ENCODE peak calls at places on chromosomes 13 and 19, in six cellular contexts. S is astrocyte of the spinal cord; L is stomach; E is fibroblast of mammary gland; Q is AG09319; J is CD8-positive, alpha-beta T cell. G is an unnamed sample.
A peak's percentile ranks its signal among the peaks of the same experiment; 100 is the strongest.

GRCh38 chr13:72384879-72385278 is 342.6 kb downstream of the MZT1 start:
- DNase-seq in S (peak; percentile 4), L (no peak), E (peak; percentile 47), Q (peak; percentile 23), J (no peak), G (no peak)

GRCh38 chr13:106533940-106534843 is 1.3 kb downstream of the EFNB2 start:
- DNase-seq in S (peak; percentile 77), L (peak; percentile 53), E (peak; percentile 63), Q (no peak), J (peak; percentile 55), G (peak; percentile 24)

GRCh38 chr19:46976845-46977320 is 42.8 kb upstream of the NPAS1 start:
- DNase-seq in S (peak; percentile 57), L (peak; percentile 43), E (peak; percentile 67), Q (no peak), J (no peak), G (no peak)

GRCh38 chr13:23889598-23890224 is 511 bp upstream of the MIPEP start:
- DNase-seq in S (no peak), L (no peak), E (no peak), Q (no peak), J (no peak), G (no peak)

GRCh38 chr13:33277946-33278345 is 7.6 kb downstream of the STARD13 start:
- DNase-seq in S (no peak), L (no peak), E (peak; percentile 91), Q (no peak), J (no peak), G (no peak)

GRCh38 chr19:11422163-11423068 is 3.3 kb upstream of the RGL3 start:
- DNase-seq in S (no peak), L (peak; percentile 91), E (peak; percentile 39), Q (no peak), J (peak; percentile 73), G (peak; percentile 39)

GRCh38 chr19:1989513-1990229 is 25.8 kb downstream of the BTBD2 start:
- DNase-seq in S (no peak), L (no peak), E (no peak), Q (no peak), J (no peak), G (no peak)

GRCh38 chr13:25468330-25469178 is 96.8 kb downstream of the ATP8A2 start:
- DNase-seq in S (peak; percentile 10), L (no peak), E (no peak), Q (no peak), J (no peak), G (peak; percentile 37)

GRCh38 chr13:110944121-110944967 is 29.5 kb upstream of the ANKRD10 start:
- DNase-seq in S (peak; percentile 59), L (peak; percentile 32), E (peak; percentile 71), Q (no peak), J (no peak), G (peak; percentile 20)

GRCh38 chr13:36806102-36806501 is 12.9 kb upstream of the RFXAP start:
- DNase-seq in S (no peak), L (no peak), E (no peak), Q (no peak), J (no peak), G (no peak)

GRCh38 chr13:33281951-33282595 is 3.5 kb downstream of the STARD13 start:
- DNase-seq in S (peak; percentile 61), L (no peak), E (peak; percentile 91), Q (no peak), J (no peak), G (no peak)

GRCh38 chr13:102563267-102563666 is 33.5 kb upstream of the TPP2 start:
- DNase-seq in S (no peak), L (no peak), E (no peak), Q (no peak), J (no peak), G (no peak)

GRCh38 chr13:40980466-40980865 is 38.6 kb downstream of the ELF1 start:
- DNase-seq in S (no peak), L (no peak), E (no peak), Q (no peak), J (no peak), G (no peak)

GRCh38 chr19:18832331-18833140 is 777 bp downstream of the UPF1 start:
- DNase-seq in S (no peak), L (no peak), E (peak; percentile 27), Q (no peak), J (peak; percentile 56), G (peak; percentile 37)

GRCh38 chr13:109610517-109610916 is 175.9 kb downstream of the IRS2 start:
- DNase-seq in S (no peak), L (peak; percentile 48), E (peak; percentile 20), Q (no peak), J (peak; percentile 57), G (peak; percentile 7)

GRCh38 chr19:53394522-53394973 is 401 bp upstream of the ZNF765 start:
- DNase-seq in S (no peak), L (peak; percentile 31), E (peak; percentile 62), Q (peak; percentile 11), J (no peak), G (peak; percentile 49)

GRCh38 chr19:10687518-10688288 is 13.5 kb upstream of the QTRT1 start:
- DNase-seq in S (no peak), L (no peak), E (no peak), Q (no peak), J (no peak), G (no peak)

GRCh38 chr13:112531263-112531794 is 56.6 kb downstream of the TUBGCP3 start:
- DNase-seq in S (no peak), L (no peak), E (no peak), Q (no peak), J (no peak), G (no peak)

GRCh38 chr13:49859568-49859967 is 67.1 kb upstream of the KPNA3 start:
- DNase-seq in S (peak; percentile 84), L (no peak), E (peak; percentile 98), Q (peak; percentile 79), J (no peak), G (no peak)

GRCh38 chr13:41177616-41178015 is 16.8 kb downstream of the KBTBD7 start:
- DNase-seq in S (no peak), L (no peak), E (peak; percentile 18), Q (no peak), J (no peak), G (no peak)

DNA sequence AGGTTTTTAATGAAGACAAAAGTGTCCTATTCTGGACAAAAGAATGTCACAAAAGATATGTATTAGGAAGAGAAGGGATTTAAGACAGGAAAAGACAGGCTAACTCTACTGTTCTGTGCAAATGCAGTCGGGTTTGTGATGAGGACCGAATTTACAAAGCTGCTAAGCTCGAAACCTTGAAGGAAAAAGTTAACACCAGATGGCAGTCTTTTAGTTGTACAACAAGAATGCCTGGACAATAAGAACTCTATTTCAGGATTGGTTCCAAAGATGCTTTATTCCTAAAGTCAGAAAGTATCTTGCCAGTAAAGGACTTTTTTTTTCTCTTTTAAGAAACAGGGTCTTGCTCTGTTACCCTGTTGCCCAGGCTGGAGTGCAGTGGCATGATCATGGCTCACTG is 51.1 kb downstream of the HS6ST3 start:
- DNase-seq in S (peak; percentile 34), L (no peak), E (peak; percentile 48), Q (no peak), J (no peak), G (no peak)
- TF ChIP-seq CTCF in S (peak; percentile 34), L (no peak), E (peak; percentile 29), Q (no peak), J (no peak), G (no peak)

GRCh38 chr19:22527554-22527953 is 105.4 kb upstream of the ZNF98 start:
- DNase-seq in S (no peak), L (no peak), E (no peak), Q (no peak), J (no peak), G (no peak)

GRCh38 chr19:22530042-22530441 is 104.1 kb upstream of the ZNF492 start:
- DNase-seq in S (no peak), L (no peak), E (no peak), Q (no peak), J (no peak), G (no peak)

GRCh38 chr19:22528956-22529355 is 105.2 kb upstream of the ZNF492 start:
- DNase-seq in S (no peak), L (no peak), E (no peak), Q (no peak), J (no peak), G (no peak)

GRCh38 chr19:22533761-22534160 is 100.4 kb upstream of the ZNF492 start:
- DNase-seq in S (no peak), L (no peak), E (no peak), Q (no peak), J (no peak), G (no peak)

GRCh38 chr19:22532388-22533310 is 101.5 kb upstream of the ZNF492 start:
- DNase-seq in S (no peak), L (no peak), E (no peak), Q (no peak), J (no peak), G (no peak)
- TF ChIP-seq CTCF in S (no peak), L (no peak), E (no peak), Q (no peak), J (no peak), G (no peak)

GRCh38 chr13:21603531-21604448 is at the start of gene MICU2:
- DNase-seq in S (peak; percentile 95), L (peak; percentile 95), E (peak; percentile 92), Q (peak; percentile 83), J (peak; percentile 98), G (peak; percentile 89)
- TF ChIP-seq CTCF in S (peak; percentile 11), L (no peak), E (no peak), Q (no peak), J (no peak), G (no peak)

GRCh38 chr19:50931023-50931422 is 19.8 kb upstream of the KLK4 start:
- DNase-seq in S (no peak), L (no peak), E (no peak), Q (no peak), J (no peak), G (no peak)
- TF ChIP-seq CTCF in S (no peak), L (no peak), E (no peak), Q (no peak), J (no peak), G (no peak)

DNA sequence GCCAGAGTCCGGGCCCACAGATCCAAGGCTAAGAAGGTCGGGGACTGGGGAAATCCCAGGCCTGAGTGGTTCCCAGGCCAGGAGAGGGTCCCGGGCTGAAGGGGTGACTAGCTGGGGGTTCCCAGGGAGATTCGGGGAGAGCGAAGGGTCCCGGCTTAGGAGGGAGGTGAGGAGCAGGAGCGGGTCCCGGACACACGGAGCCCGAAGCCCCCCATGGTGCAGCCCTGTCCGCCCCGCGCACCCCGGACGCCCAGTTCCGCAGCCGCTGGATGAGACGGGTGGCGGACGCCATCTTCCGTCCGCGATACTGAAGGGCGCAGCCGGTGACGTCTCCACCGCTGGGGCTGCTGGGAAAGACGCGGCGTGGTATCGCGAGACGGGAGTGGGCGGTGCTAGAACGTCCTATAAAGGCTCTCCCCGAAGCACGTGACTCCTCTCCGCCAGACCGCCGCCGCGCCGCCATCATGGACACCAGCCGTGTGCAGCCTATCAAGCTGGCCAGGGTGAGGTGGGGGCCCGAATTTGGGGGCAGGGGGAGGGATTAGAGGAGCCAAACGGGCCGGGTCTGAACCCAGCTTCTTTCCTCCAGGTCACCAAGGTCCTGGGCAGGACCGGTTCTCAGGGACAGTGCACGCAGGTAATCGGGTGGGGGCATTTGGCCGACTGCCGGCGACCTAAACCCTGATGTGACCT is at the start of the genes NDUFA7 and RPS28:
- DNase-seq in S (peak; percentile 95), L (peak; percentile 99), E (peak; percentile 94), Q (peak; percentile 90), J (peak; percentile 99), G (peak; percentile 96)
- TF ChIP-seq CTCF in S (peak; percentile 24), L (no peak), E (peak; percentile 6), Q (peak; percentile 12), J (no peak), G (no peak)

G was measured in endothelial cell.